ENCODE peak calls at places on chromosomes 12 and 14, in four cellular contexts. Z is H1, G is HepG2, Y is K562. X is an unnamed sample.

GRCh38 chr12:115507951-115508722 is 769.4 kb downstream of the MED13L start:
- DNase-seq in G (peak; percentile 94), Y (no peak), Z (peak; percentile 79), X (no peak)

GRCh38 chr12:91381309-91381804 is 198.7 kb upstream of the DCN start:
- DNase-seq in Z (peak; percentile 66), G (no peak), Y (no peak), X (no peak)

GRCh38 chr12:28814246-28814645 is 334.8 kb upstream of the FAR2 start:
- DNase-seq in Z (no peak), G (no peak), Y (no peak), X (no peak)

GRCh38 chr14:32657081-32657480 is 281.6 kb upstream of the NPAS3 start:
- DNase-seq in Y (peak; percentile 9), G (peak; percentile 15), Z (no peak), X (no peak)

GRCh38 chr14:91246051-91246852 is 1.7 kb upstream of the GPR68 start:
- DNase-seq in Z (no peak), G (no peak), Y (no peak), X (no peak)

GRCh38 chr14:58677996-58678395 is 40.2 kb downstream of the DACT1 start:
- DNase-seq in Y (no peak), G (no peak), Z (no peak), X (no peak)

GRCh38 chr12:131159660-131160059 is 206.0 kb downstream of the ADGRD1 start:
- DNase-seq in Y (no peak), G (peak; percentile 13), Z (no peak), X (peak; percentile 18)

GRCh38 chr12:112546996-112547395 is 128.2 kb downstream of the PTPN11 start:
- DNase-seq in G (no peak), Z (no peak), Y (no peak), X (no peak)

GRCh38 chr14:54803396-54803795 is 99.2 kb downstream of the GCH1 start:
- DNase-seq in Y (no peak), G (no peak), Z (no peak), X (no peak)

GRCh38 chr14:55440385-55440784 is at the start of gene TBPL2:
- DNase-seq in Z (peak; percentile 90), G (no peak), Y (no peak), X (no peak)

GRCh38 chr14:97707603-97708002 is 910.4 kb downstream of the VRK1 start:
- DNase-seq in G (no peak), Y (no peak), Z (no peak), X (no peak)

GRCh38 chr14:97704316-97704715 is 907.1 kb downstream of the VRK1 start:
- DNase-seq in G (no peak), Z (no peak), Y (no peak), X (no peak)

GRCh38 chr14:97705107-97705506 is 907.9 kb downstream of the VRK1 start:
- DNase-seq in Y (no peak), Z (no peak), G (no peak), X (no peak)

GRCh38 chr14:97705976-97706375 is 908.8 kb downstream of the VRK1 start:
- DNase-seq in G (no peak), Z (no peak), Y (no peak), X (no peak)

GRCh38 chr14:97706814-97707213 is 909.6 kb downstream of the VRK1 start:
- DNase-seq in G (no peak), Z (no peak), Y (no peak), X (no peak)
- TF ChIP-seq FOSL1 in G (no peak), Z (no peak), Y (no peak), X (no peak)

DNA sequence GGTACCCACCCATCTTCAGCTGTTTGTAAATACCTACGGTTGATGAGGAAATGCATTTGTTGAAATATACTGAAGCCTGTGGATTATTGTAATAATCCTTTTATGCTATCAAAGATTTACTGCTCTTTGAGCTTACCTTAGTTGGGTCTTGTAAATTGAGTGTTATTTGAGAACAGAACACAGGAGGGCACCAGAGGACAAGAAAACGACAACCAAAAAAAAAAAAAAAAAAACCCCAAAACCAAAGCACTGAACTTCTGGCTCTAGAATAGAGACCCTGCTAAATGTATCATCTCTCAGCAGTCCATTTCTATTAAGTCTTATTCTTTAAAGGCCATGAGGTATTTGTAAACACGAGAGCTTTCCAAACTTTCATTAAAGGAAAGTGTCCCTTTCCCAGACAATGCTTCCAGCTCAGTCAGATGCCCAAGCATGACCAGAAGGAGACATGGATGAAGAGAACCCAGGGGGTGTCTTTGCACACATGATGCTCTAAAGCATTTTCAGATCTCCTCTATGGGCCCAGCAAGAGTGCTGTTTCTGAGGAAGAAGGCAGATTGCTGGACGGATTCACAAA is 763.9 kb downstream of the NRXN3 start:
- DNase-seq in Y (peak; percentile 7), Z (no peak), G (peak; percentile 12), X (no peak)
- TF ChIP-seq FOSL1 in Y (no peak), Z (no peak), G (no peak), X (no peak)

GRCh38 chr12:53324113-53324778 is 2.8 kb upstream of the AAAS start:
- DNase-seq in Y (peak; percentile 56), G (no peak), Z (peak; percentile 60), X (no peak)
- TF ChIP-seq FOSL1 in Y (no peak), G (no peak), Z (no peak), X (no peak)

DNA sequence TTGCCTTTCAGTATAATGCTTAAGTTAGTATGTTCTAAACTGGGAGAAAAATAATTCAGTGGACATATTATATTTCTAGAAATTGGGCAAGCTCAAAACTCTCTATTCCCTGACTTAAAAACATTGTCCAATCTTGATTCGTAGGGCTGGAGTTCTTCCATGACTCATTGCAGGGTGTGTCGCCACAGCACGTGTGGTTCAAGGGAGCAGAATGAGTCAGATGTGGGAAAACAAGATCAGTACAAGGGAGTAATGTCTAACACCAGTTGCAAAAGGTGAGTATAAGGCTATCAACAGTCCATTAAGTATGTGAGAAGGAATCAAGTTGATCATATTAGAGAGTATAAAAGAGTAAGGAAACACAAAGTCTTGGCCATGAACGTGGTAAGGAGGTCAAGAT is 887.0 kb downstream of the TMTC2 start:
- DNase-seq in G (no peak), Y (no peak), Z (no peak), X (peak; percentile 88)
- TF ChIP-seq FOSL1 in G (no peak), Y (no peak), Z (no peak), X (peak; percentile 96)

DNA sequence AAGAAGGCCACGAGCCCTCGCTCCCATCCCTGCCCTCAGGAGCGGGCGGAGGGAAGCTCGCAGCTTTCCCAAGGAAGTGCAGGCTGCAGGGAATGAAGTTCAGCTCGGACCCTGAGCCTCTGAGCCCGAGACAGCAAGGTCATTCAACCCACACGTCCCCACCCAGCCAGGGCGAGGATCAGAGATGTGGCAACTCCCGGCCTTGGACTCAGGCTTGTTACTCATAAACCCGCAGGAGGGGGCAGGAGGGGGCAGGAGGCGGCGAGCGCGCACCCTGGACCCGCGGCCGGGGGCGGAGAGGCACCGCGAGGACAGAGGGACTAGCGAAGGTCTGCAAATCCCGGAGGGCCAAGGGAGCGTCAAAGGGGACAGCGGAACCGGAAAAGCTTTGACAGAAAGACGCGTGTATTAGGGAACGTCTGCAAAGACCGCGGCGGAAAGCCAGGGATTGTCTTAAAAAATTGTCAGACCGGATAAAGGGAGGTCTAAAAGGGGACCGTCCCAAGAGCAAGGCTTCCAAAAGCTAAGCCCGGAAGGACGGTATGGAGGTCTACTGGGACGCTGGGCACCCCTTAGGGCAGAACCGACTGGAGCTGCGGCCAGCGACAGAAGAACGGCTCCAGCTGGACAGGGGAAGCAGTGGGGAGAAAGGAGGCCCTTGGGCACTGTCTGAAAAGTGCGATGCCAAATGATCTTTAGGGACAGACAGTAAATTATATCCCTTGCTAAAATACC is 609 bp upstream of the DCAF11 start:
- DNase-seq in Z (peak; percentile 81), Y (peak; percentile 74), G (peak; percentile 100), X (peak; percentile 94)
- TF ChIP-seq FOSL1 in Z (no peak), Y (peak; percentile 52), G (peak; percentile 39), X (no peak)